ENCODE peak calls at places on chromosome 16, in ten cellular contexts. C, Z, U, I, F, M, K, X, E and V are unnamed samples.

GRCh38 chr16:48441863-48442279 is 56.7 kb upstream of the SIAH1 start:
- DNase-seq in C (no peak), Z (no peak), U (no peak), I (no peak), F (no peak), M (no peak), K (no peak), X (no peak), E (no peak), V (no peak)

GRCh38 chr16:68362952-68363846 is 52.4 kb downstream of the PRMT7 start:
- DNase-seq in C (no peak), Z (no peak), U (no peak), I (no peak), F (no peak), M (no peak), K (no peak), X (no peak), E (no peak), V (no peak)

GRCh38 chr16:23570992-23571632 is 13.6 kb downstream of the UBFD1 start:
- DNase-seq in C (no peak), Z (no peak), U (no peak), I (no peak), F (no peak), M (no peak), K (no peak), X (no peak), E (peak; percentile 29), V (peak; percentile 42)

GRCh38 chr16:85422374-85423185 is 190.5 kb upstream of the GSE1 start:
- DNase-seq in C (peak; percentile 36), Z (no peak), U (peak; percentile 94), I (peak; percentile 86), F (peak; percentile 93), M (no peak), K (peak; percentile 92), X (no peak), E (no peak), V (no peak)

GRCh38 chr16:82070656-82071369 is 35.8 kb downstream of the HSD17B2 start:
- DNase-seq in C (peak; percentile 49), Z (peak; percentile 47), U (no peak), I (no peak), F (no peak), M (peak; percentile 43), K (no peak), X (peak; percentile 56), E (no peak), V (no peak)

GRCh38 chr16:68357923-68358322 is 47.1 kb downstream of the PRMT7 start:
- DNase-seq in C (no peak), Z (no peak), U (no peak), I (no peak), F (no peak), M (no peak), K (no peak), X (no peak), E (no peak), V (no peak)

GRCh38 chr16:53946745-53947386 is 242.9 kb downstream of the FTO start:
- DNase-seq in C (no peak), Z (no peak), U (no peak), I (no peak), F (no peak), M (no peak), K (no peak), X (no peak), E (no peak), V (no peak)

GRCh38 chr16:89257281-89257731 is 39.8 kb downstream of the ZNF778 start:
- DNase-seq in C (peak; percentile 21), Z (no peak), U (no peak), I (no peak), F (no peak), M (no peak), K (no peak), X (no peak), E (peak; percentile 34), V (peak; percentile 20)

GRCh38 chr16:69796285-69797118 is 34.4 kb downstream of the WWP2 start:
- DNase-seq in C (peak; percentile 88), Z (peak; percentile 85), U (peak; percentile 48), I (no peak), F (peak; percentile 47), M (peak; percentile 84), K (peak; percentile 36), X (peak; percentile 77), E (peak; percentile 62), V (peak; percentile 58)

GRCh38 chr16:58656872-58657271 is 27.2 kb upstream of the CNOT1 start:
- DNase-seq in C (no peak), Z (no peak), U (no peak), I (no peak), F (peak; percentile 40), M (no peak), K (no peak), X (no peak), E (no peak), V (no peak)

GRCh38 chr16:51404386-51404785 is 253.3 kb upstream of the SALL1 start:
- DNase-seq in C (peak; percentile 48), Z (peak; percentile 39), U (no peak), I (no peak), F (no peak), M (peak; percentile 5), K (no peak), X (peak; percentile 10), E (no peak), V (no peak)

GRCh38 chr16:69709456-69710084 is 16.8 kb downstream of the NQO1 start:
- DNase-seq in C (peak; percentile 81), Z (peak; percentile 80), U (no peak), I (no peak), F (no peak), M (peak; percentile 80), K (no peak), X (peak; percentile 73), E (peak; percentile 54), V (peak; percentile 54)

GRCh38 chr16:75074920-75075687 is 41.5 kb downstream of the LDHD start:
- DNase-seq in C (peak; percentile 58), Z (no peak), U (no peak), I (peak; percentile 50), F (no peak), M (no peak), K (no peak), X (no peak), E (peak; percentile 67), V (peak; percentile 67)
- TF ChIP-seq CTCF in C (no peak), Z (no peak), U (no peak), I (no peak), F (no peak), M (no peak), K (no peak), X (no peak), E (no peak), V (no peak)

DNA sequence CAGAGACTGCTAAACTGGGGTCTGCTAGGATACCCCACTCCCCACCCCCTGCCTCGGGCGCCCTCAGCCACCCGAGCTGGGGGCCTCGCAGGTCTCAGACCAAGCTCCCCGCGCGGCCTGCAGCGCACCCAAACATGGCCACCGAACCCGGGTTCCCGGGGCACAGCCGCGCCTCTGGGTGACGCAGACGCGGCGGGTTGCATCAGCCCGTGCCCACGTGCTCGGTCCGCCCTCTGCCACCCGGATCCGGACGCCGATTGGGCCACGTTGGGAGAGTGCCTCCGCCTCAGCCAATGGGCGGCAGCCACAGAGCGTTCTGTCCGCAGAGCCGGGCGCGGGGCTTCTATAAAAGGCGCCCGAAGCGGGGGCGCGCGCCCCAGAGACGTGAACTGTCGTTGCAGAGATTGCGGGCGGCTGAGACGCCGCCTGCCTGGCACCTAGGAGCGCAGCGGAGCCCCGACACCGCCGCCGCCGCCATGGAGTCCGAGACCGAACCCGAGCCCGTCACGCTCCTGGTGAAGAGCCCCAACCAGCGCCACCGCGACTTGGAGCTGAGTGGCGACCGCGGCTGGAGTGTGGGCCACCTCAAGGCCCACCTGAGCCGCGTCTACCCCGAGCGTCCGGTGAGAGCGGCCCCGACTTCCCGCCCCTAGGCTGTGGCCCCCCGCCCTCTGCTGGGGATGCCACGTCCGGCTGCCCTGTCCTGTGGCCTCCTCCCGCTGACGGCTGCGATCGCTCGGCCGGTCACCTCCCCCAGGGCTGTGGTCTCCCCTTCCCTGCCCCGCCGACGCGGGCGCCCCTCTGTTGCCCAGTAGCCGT is at the start of gene HERPUD1:
- DNase-seq in C (peak; percentile 99), Z (peak; percentile 98), U (peak; percentile 99), I (peak; percentile 99), F (peak; percentile 99), M (peak; percentile 98), K (peak; percentile 100), X (peak; percentile 97), E (peak; percentile 99), V (peak; percentile 99)
- TF ChIP-seq CTCF in C (no peak), Z (peak; percentile 2), U (no peak), I (no peak), F (no peak), M (no peak), K (no peak), X (no peak), E (no peak), V (no peak)

DNA sequence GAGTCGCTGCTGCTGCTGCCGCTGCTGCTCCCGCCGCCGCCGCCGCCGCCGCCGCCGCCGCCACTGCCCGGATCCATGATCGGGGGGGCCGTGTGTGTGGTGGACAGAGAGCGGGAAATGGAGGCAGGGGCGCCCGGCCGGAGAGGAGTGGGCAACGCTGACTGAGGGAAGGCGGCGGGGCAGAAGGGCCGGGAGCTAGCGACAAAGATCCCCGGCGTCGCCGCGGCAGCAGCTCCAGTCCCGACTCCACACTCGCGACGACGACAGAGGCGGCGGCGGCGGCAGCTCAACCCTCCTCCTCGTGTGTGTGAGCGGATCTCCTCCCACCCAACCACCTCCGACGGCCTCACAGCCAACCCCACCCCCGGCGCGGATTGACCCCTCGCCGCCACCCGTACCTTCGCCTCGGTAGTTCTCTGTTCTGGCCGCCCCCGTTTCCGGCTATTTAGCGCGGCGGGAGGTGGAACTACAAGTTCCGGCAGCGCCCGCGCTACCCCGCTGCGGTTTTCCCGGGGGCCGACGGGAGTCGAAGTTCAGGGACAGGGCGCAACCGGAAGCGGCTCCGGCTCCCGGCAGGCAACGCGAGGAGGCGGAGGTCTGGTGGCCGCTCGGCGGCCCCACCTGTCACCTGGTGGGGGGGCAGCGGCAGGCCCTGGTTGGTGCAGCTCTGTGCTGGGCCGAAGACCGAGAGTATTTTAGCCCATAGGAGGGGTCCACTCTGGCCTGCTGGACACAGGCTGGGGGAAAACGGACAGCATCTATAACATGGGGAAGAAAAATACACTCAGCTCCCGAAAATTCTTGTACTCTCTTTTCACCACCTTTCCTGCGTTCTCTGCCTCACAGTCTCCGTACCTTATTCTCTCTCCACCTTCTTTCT is at the start of gene GSPT1:
- DNase-seq in C (peak; percentile 99), Z (peak; percentile 99), U (peak; percentile 99), I (peak; percentile 99), F (peak; percentile 98), M (peak; percentile 97), K (peak; percentile 100), X (peak; percentile 97), E (peak; percentile 98), V (peak; percentile 97)
- TF ChIP-seq CTCF in C (no peak), Z (no peak), U (no peak), I (peak; percentile 74), F (no peak), M (no peak), K (peak; percentile 13), X (no peak), E (peak; percentile 10), V (peak; percentile 8)

DNA sequence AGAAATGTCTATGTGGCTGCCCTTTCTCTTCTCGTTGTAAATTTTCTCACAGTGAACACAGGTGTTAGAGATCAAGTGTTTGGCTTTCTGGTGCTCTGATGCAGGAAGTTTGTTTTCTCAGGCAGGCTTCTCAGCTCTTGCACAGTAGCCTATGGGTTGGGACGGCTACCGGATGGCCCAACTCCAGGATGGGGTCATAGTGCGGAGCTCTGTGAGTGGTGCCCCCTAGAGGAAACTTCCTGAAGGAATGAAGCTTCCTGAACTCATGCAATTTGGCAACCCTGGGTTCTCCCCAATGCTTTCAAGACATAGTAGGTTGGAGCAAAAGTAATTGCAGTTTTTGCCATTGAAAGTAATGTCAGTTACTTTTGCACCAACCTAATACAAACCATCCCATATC is 407.5 kb upstream of the HSBP1 start:
- DNase-seq in C (peak; percentile 32), Z (peak; percentile 23), U (no peak), I (no peak), F (no peak), M (peak; percentile 4), K (no peak), X (no peak), E (no peak), V (no peak)
- TF ChIP-seq CTCF in C (peak; percentile 33), Z (no peak), U (no peak), I (no peak), F (no peak), M (peak; percentile 8), K (peak; percentile 8), X (no peak), E (no peak), V (no peak)